ENCODE peak calls at places on chromosomes 7 and 10, in eight cellular contexts. S, M, L, W, H, V, J and K are unnamed samples.

GRCh38 chr10:33410096-33410859 is 75.8 kb upstream of the NRP1 start:
- DNase-seq in S (no peak), M (no peak), L (no peak), W (no peak), H (no peak), V (no peak), J (no peak), K (no peak)

GRCh38 chr7:2245883-2246679 is 4.1 kb downstream of the NUDT1 start:
- DNase-seq in S (no peak), M (peak), L (no peak), W (peak), H (no peak), V (no peak), J (no peak), K (no peak)

GRCh38 chr7:151032936-151033863 is 5.0 kb downstream of the ABCB8 start:
- DNase-seq in S (no peak), M (no peak), L (no peak), W (no peak), H (no peak), V (no peak), J (no peak), K (no peak)

GRCh38 chr7:136698231-136698630 is 170.2 kb upstream of the CHRM2 start:
- DNase-seq in S (no peak), M (no peak), L (no peak), W (no peak), H (no peak), V (no peak), J (no peak), K (no peak)

GRCh38 chr10:91891285-91892001 is 17.8 kb downstream of the FGFBP3 start:
- DNase-seq in S (no peak), M (no peak), L (no peak), W (no peak), H (no peak), V (no peak), J (no peak), K (no peak)

GRCh38 chr7:133582766-133583523 is 330.1 kb downstream of the EXOC4 start:
- DNase-seq in S (peak), M (no peak), L (no peak), W (no peak), H (no peak), V (no peak), J (no peak), K (no peak)

GRCh38 chr10:131735577-131735976 is 165.2 kb upstream of the PPP2R2D start:
- DNase-seq in S (no peak), M (no peak), L (peak), W (no peak), H (no peak), V (no peak), J (no peak), K (no peak)

GRCh38 chr10:1047937-1048336 is 982 bp downstream of the IDI1 start:
- DNase-seq in S (no peak), M (peak), L (no peak), W (no peak), H (no peak), V (no peak), J (no peak), K (no peak)

GRCh38 chr10:4281207-4281825 is 496.3 kb upstream of the KLF6 start:
- DNase-seq in S (no peak), M (no peak), L (no peak), W (no peak), H (no peak), V (no peak), J (no peak), K (no peak)

GRCh38 chr10:46992794-46993552 is 81.7 kb downstream of the PTPN20 start:
- DNase-seq in S (peak), M (peak), L (no peak), W (peak), H (peak), V (peak), J (no peak), K (peak)

GRCh38 chr10:75034131-75034512 is 77.3 kb upstream of the SAMD8 start:
- DNase-seq in S (no peak), M (no peak), L (no peak), W (no peak), H (no peak), V (no peak), J (no peak), K (no peak)